ENCODE peak calls at places on chromosomes 11 and 22, in six cellular contexts. One of them, this sample, is unnamed.

GRCh38 chr11:12526789-12527188 is 147.4 kb upstream of the TEAD1 start:
- DNase-seq in GM23338: no peak
- DNase-seq in suprapubic skin: no peak
- DNase-seq in endothelial cell of umbilical vein: peak
- DNase-seq in breast epithelium: no peak
- DNase-seq in spleen: no peak
- DNase-seq in this sample: no peak

GRCh38 chr11:47400813-47401279 is 7.5 kb upstream of the SLC39A13 start:
- DNase-seq in endothelial cell of umbilical vein: no peak
- DNase-seq in suprapubic skin: no peak
- DNase-seq in spleen: peak
- DNase-seq in breast epithelium: no peak
- DNase-seq in GM23338: no peak
- DNase-seq in this sample: no peak

GRCh38 chr11:36564376-36565032 is 3.3 kb upstream of the RAG1 start:
- DNase-seq in endothelial cell of umbilical vein: peak
- DNase-seq in suprapubic skin: no peak
- DNase-seq in spleen: no peak
- DNase-seq in breast epithelium: no peak
- DNase-seq in GM23338: peak
- DNase-seq in this sample: no peak

GRCh38 chr11:64233913-64234839 is at the start of gene VEGFB:
- DNase-seq in breast epithelium: no peak
- DNase-seq in GM23338: peak
- DNase-seq in spleen: peak
- DNase-seq in suprapubic skin: peak
- DNase-seq in endothelial cell of umbilical vein: peak
- DNase-seq in this sample: no peak

GRCh38 chr11:82980292-82980691 is 78.8 kb downstream of the DDIAS start:
- DNase-seq in GM23338: no peak
- DNase-seq in suprapubic skin: no peak
- DNase-seq in endothelial cell of umbilical vein: peak
- DNase-seq in breast epithelium: no peak
- DNase-seq in spleen: no peak
- DNase-seq in this sample: no peak

GRCh38 chr22:19984201-19984753 is 32.3 kb downstream of the ARVCF start:
- DNase-seq in GM23338: no peak
- DNase-seq in suprapubic skin: no peak
- DNase-seq in endothelial cell of umbilical vein: peak
- DNase-seq in spleen: peak
- DNase-seq in breast epithelium: no peak
- DNase-seq in this sample: no peak

GRCh38 chr11:37948258-37948657 is 1350.2 kb upstream of the RAG2 start:
- DNase-seq in endothelial cell of umbilical vein: no peak
- DNase-seq in suprapubic skin: no peak
- DNase-seq in breast epithelium: no peak
- DNase-seq in GM23338: no peak
- DNase-seq in spleen: no peak
- DNase-seq in this sample: no peak

GRCh38 chr11:35235944-35236666 is 97.1 kb downstream of the CD44 start:
- DNase-seq in spleen: no peak
- DNase-seq in endothelial cell of umbilical vein: no peak
- DNase-seq in breast epithelium: peak
- DNase-seq in suprapubic skin: no peak
- DNase-seq in GM23338: no peak
- DNase-seq in this sample: no peak

GRCh38 chr11:64337538-64338249 is 2.3 kb upstream of the CCDC88B start:
- DNase-seq in suprapubic skin: no peak
- DNase-seq in endothelial cell of umbilical vein: no peak
- DNase-seq in GM23338: no peak
- DNase-seq in spleen: no peak
- DNase-seq in breast epithelium: no peak
- DNase-seq in this sample: no peak

GRCh38 chr11:134252539-134253188 is 488 bp downstream of the THYN1 start:
- DNase-seq in endothelial cell of umbilical vein: no peak
- DNase-seq in breast epithelium: no peak
- DNase-seq in suprapubic skin: no peak
- DNase-seq in GM23338: peak
- DNase-seq in spleen: peak
- DNase-seq in this sample: no peak

GRCh38 chr22:26550498-26551033 is 38.3 kb upstream of the TFIP11 start:
- DNase-seq in GM23338: peak
- DNase-seq in suprapubic skin: no peak
- DNase-seq in endothelial cell of umbilical vein: no peak
- DNase-seq in spleen: no peak
- DNase-seq in breast epithelium: no peak
- DNase-seq in this sample: no peak

GRCh38 chr22:42343136-42343484 is 72.7 kb upstream of the TCF20 start:
- DNase-seq in endothelial cell of umbilical vein: no peak
- DNase-seq in suprapubic skin: no peak
- DNase-seq in GM23338: peak
- DNase-seq in breast epithelium: no peak
- DNase-seq in spleen: no peak
- DNase-seq in this sample: no peak

GRCh38 chr11:63985812-63986155 is 454 bp upstream of the OTUB1 start:
- DNase-seq in GM23338: peak
- DNase-seq in breast epithelium: no peak
- DNase-seq in endothelial cell of umbilical vein: no peak
- DNase-seq in spleen: peak
- DNase-seq in suprapubic skin: no peak
- DNase-seq in this sample: no peak

GRCh38 chr11:124920870-124921609 is 2.0 kb downstream of the HEPN1 start:
- DNase-seq in GM23338: peak
- DNase-seq in spleen: peak
- DNase-seq in suprapubic skin: peak
- DNase-seq in breast epithelium: peak
- DNase-seq in endothelial cell of umbilical vein: peak
- DNase-seq in this sample: no peak

GRCh38 chr11:130609121-130610035 is 160.9 kb downstream of the ADAMTS15 start:
- DNase-seq in breast epithelium: peak
- DNase-seq in GM23338: peak
- DNase-seq in endothelial cell of umbilical vein: no peak
- DNase-seq in spleen: no peak
- DNase-seq in suprapubic skin: peak
- DNase-seq in this sample: no peak

GRCh38 chr22:49192180-49192856 is 635.4 kb downstream of the BRD1 start:
- DNase-seq in spleen: peak
- DNase-seq in suprapubic skin: no peak
- DNase-seq in GM23338: peak
- DNase-seq in endothelial cell of umbilical vein: no peak
- DNase-seq in breast epithelium: no peak
- DNase-seq in this sample: no peak

GRCh38 chr22:50145741-50146439 is 24.6 kb upstream of the PANX2 start:
- DNase-seq in GM23338: no peak
- DNase-seq in breast epithelium: no peak
- DNase-seq in spleen: no peak
- DNase-seq in endothelial cell of umbilical vein: no peak
- DNase-seq in suprapubic skin: peak
- DNase-seq in this sample: no peak

GRCh38 chr11:29272019-29272654 is 744.7 kb downstream of the KCNA4 start:
- DNase-seq in GM23338: peak
- DNase-seq in suprapubic skin: no peak
- DNase-seq in spleen: no peak
- DNase-seq in endothelial cell of umbilical vein: peak
- DNase-seq in breast epithelium: no peak
- DNase-seq in this sample: no peak

GRCh38 chr11:128544625-128545024 is 42.7 kb downstream of the ETS1 start:
- DNase-seq in endothelial cell of umbilical vein: peak
- DNase-seq in spleen: no peak
- DNase-seq in suprapubic skin: no peak
- DNase-seq in GM23338: no peak
- DNase-seq in breast epithelium: no peak
- DNase-seq in this sample: no peak

GRCh38 chr11:105466582-105467228 is 143.2 kb upstream of the GRIA4 start:
- DNase-seq in spleen: no peak
- DNase-seq in endothelial cell of umbilical vein: peak
- DNase-seq in suprapubic skin: no peak
- DNase-seq in breast epithelium: no peak
- DNase-seq in GM23338: no peak
- DNase-seq in this sample: no peak

GRCh38 chr11:26331911-26332571 is at the start of gene ANO3:
- DNase-seq in endothelial cell of umbilical vein: peak
- DNase-seq in suprapubic skin: no peak
- DNase-seq in spleen: no peak
- DNase-seq in GM23338: peak
- DNase-seq in breast epithelium: no peak
- DNase-seq in this sample: no peak

GRCh38 chr11:9575531-9576240 is 2.2 kb downstream of the WEE1 start:
- DNase-seq in GM23338: no peak
- DNase-seq in spleen: no peak
- DNase-seq in breast epithelium: no peak
- DNase-seq in endothelial cell of umbilical vein: no peak
- DNase-seq in suprapubic skin: no peak
- DNase-seq in this sample: no peak

GRCh38 chr11:134124660-134125451 is 56.0 kb downstream of the JAM3 start:
- DNase-seq in GM23338: peak
- DNase-seq in spleen: peak
- DNase-seq in suprapubic skin: no peak
- DNase-seq in endothelial cell of umbilical vein: peak
- DNase-seq in breast epithelium: no peak
- DNase-seq in this sample: no peak

GRCh38 chr22:29988719-29989118 is 91.5 kb upstream of the HORMAD2 start:
- DNase-seq in endothelial cell of umbilical vein: no peak
- DNase-seq in GM23338: no peak
- DNase-seq in suprapubic skin: no peak
- DNase-seq in spleen: no peak
- DNase-seq in breast epithelium: no peak
- DNase-seq in this sample: no peak

GRCh38 chr11:67504023-67504949 is 877 bp downstream of the PITPNM1 start:
- DNase-seq in breast epithelium: no peak
- DNase-seq in suprapubic skin: no peak
- DNase-seq in spleen: peak
- DNase-seq in GM23338: peak
- DNase-seq in endothelial cell of umbilical vein: peak
- DNase-seq in this sample: no peak

GRCh38 chr11:110989734-110990133 is 255.8 kb upstream of the POU2AF2 start:
- DNase-seq in GM23338: no peak
- DNase-seq in suprapubic skin: no peak
- DNase-seq in spleen: no peak
- DNase-seq in breast epithelium: no peak
- DNase-seq in endothelial cell of umbilical vein: no peak
- DNase-seq in this sample: no peak

GRCh38 chr11:110988731-110989130 is 256.8 kb upstream of the POU2AF2 start:
- DNase-seq in spleen: no peak
- DNase-seq in suprapubic skin: no peak
- DNase-seq in breast epithelium: no peak
- DNase-seq in GM23338: no peak
- DNase-seq in endothelial cell of umbilical vein: no peak
- DNase-seq in this sample: no peak

GRCh38 chr11:110992481-110992880 is 253.0 kb upstream of the POU2AF2 start:
- DNase-seq in spleen: no peak
- DNase-seq in breast epithelium: no peak
- DNase-seq in GM23338: no peak
- DNase-seq in endothelial cell of umbilical vein: no peak
- DNase-seq in suprapubic skin: no peak
- DNase-seq in this sample: no peak

GRCh38 chr11:110990316-110990715 is 255.2 kb upstream of the POU2AF2 start:
- DNase-seq in GM23338: no peak
- DNase-seq in breast epithelium: no peak
- DNase-seq in suprapubic skin: no peak
- DNase-seq in endothelial cell of umbilical vein: no peak
- DNase-seq in spleen: no peak
- DNase-seq in this sample: no peak

DNA sequence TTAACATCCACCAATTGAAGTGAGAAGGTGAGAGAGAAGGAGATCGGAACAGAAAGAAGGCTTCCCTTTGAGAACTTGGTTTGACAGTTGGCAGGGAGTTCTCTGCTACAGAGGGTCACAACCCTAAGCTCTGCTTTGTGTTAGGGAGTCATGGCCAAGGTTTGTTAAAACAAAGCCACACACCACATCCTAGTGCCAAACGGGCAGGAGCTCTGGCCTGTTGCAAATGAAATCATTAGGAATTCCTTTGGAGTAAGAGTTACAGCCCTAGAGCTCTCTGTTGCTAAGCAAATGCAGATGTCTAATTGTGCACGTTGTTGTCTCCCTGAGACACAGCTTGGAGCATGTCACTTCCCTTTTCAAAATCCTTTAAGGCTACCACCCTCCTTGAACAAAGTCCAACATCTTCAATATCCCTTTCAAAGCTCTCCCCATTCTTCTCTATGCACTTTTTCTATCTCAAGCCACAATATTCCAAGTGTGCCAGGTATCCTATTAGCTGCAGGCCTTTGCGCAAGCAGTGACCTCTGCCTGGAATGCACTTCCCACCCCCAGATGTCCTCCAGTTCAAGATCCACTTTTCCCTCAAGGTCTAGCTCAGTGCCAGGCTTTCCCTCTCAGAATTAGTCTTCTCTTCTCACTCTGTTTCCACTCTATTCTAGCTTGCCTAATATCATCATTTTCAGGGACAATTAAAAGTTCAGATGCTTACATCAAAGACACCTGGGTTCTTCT is 253.7 kb upstream of the POU2AF2 start:
- DNase-seq in GM23338: no peak
- DNase-seq in endothelial cell of umbilical vein: no peak
- DNase-seq in spleen: no peak
- DNase-seq in suprapubic skin: peak
- DNase-seq in breast epithelium: peak
- DNase-seq in this sample: no peak
- TF ChIP-seq POLR2AphosphoS5 in GM23338: no peak
- TF ChIP-seq POLR2AphosphoS5 in endothelial cell of umbilical vein: no peak
- TF ChIP-seq POLR2AphosphoS5 in spleen: no peak
- TF ChIP-seq POLR2AphosphoS5 in suprapubic skin: no peak
- TF ChIP-seq POLR2AphosphoS5 in breast epithelium: peak
- TF ChIP-seq POLR2AphosphoS5 in this sample: peak

DNA sequence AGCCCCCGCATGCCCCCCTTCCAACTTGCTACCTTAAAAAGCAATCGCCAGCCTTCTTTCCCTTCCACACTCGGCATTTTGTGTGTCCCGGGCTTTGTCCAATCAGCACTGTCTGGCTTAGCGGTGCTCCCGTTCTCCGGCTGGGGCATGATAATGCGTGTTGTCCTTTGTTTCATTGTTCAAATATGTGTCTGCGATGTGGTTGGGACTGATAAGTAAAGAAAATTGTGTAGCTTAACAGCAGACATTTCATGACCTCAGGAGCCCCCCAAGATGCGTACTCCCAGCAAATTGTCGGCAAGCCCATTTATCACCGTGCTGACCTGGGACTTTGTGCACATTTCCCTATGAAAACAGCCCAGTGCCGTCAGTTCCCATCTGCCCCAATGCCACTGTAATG is 166.9 kb upstream of the E2F8 start:
- DNase-seq in suprapubic skin: no peak
- DNase-seq in GM23338: no peak
- DNase-seq in endothelial cell of umbilical vein: no peak
- DNase-seq in spleen: no peak
- DNase-seq in breast epithelium: no peak
- DNase-seq in this sample: no peak
- TF ChIP-seq POLR2AphosphoS5 in suprapubic skin: no peak
- TF ChIP-seq POLR2AphosphoS5 in GM23338: no peak
- TF ChIP-seq POLR2AphosphoS5 in endothelial cell of umbilical vein: no peak
- TF ChIP-seq POLR2AphosphoS5 in spleen: no peak
- TF ChIP-seq POLR2AphosphoS5 in breast epithelium: no peak
- TF ChIP-seq POLR2AphosphoS5 in this sample: no peak

GRCh38 chr22:39577361-39577760 is 6.8 kb downstream of the CACNA1I start:
- DNase-seq in endothelial cell of umbilical vein: peak
- DNase-seq in breast epithelium: no peak
- DNase-seq in spleen: no peak
- DNase-seq in suprapubic skin: no peak
- DNase-seq in GM23338: no peak
- DNase-seq in this sample: no peak
- TF ChIP-seq POLR2AphosphoS5 in endothelial cell of umbilical vein: no peak
- TF ChIP-seq POLR2AphosphoS5 in breast epithelium: no peak
- TF ChIP-seq POLR2AphosphoS5 in spleen: no peak
- TF ChIP-seq POLR2AphosphoS5 in suprapubic skin: no peak
- TF ChIP-seq POLR2AphosphoS5 in GM23338: no peak
- TF ChIP-seq POLR2AphosphoS5 in this sample: no peak

GRCh38 chr11:120137611-120138521 is at the start of gene TRIM29:
- DNase-seq in GM23338: no peak
- DNase-seq in suprapubic skin: peak
- DNase-seq in breast epithelium: peak
- DNase-seq in endothelial cell of umbilical vein: no peak
- DNase-seq in spleen: peak
- DNase-seq in this sample: peak
- TF ChIP-seq POLR2AphosphoS5 in GM23338: no peak
- TF ChIP-seq POLR2AphosphoS5 in suprapubic skin: no peak
- TF ChIP-seq POLR2AphosphoS5 in breast epithelium: no peak
- TF ChIP-seq POLR2AphosphoS5 in endothelial cell of umbilical vein: no peak
- TF ChIP-seq POLR2AphosphoS5 in spleen: no peak
- TF ChIP-seq POLR2AphosphoS5 in this sample: peak

This sample was measured in vagina.